ENCODE peak calls at places on chromosomes 11 and 22, in eight cellular contexts. One of them, this sample, is unnamed. For H3K4me1, the result is how much of the 10 kb centered on the place peaks cover.

GRCh38 chr11:70397983-70398833 is at the start of gene CTTN:
- DNase-seq in A549: peak
- DNase-seq in tibial nerve: peak
- DNase-seq in SK-N-SH: peak
- DNase-seq in transverse colon: peak
- DNase-seq in sigmoid colon: peak
- DNase-seq in stomach: peak
- DNase-seq in upper lobe of left lung: peak
- DNase-seq in this sample: peak

GRCh38 chr22:33851985-33852384 is 68.3 kb downstream of the LARGE1 start:
- DNase-seq in A549: no peak
- DNase-seq in tibial nerve: no peak
- DNase-seq in SK-N-SH: no peak
- DNase-seq in transverse colon: no peak
- DNase-seq in sigmoid colon: no peak
- DNase-seq in stomach: peak
- DNase-seq in upper lobe of left lung: no peak
- DNase-seq in this sample: no peak

GRCh38 chr22:30187726-30188407 is 58.7 kb downstream of the LIF start:
- DNase-seq in A549: no peak
- DNase-seq in tibial nerve: no peak
- DNase-seq in SK-N-SH: no peak
- DNase-seq in transverse colon: no peak
- DNase-seq in sigmoid colon: no peak
- DNase-seq in stomach: no peak
- DNase-seq in upper lobe of left lung: no peak
- DNase-seq in this sample: no peak

GRCh38 chr11:27089746-27090145 is 49.1 kb downstream of the BBOX1 start:
- DNase-seq in A549: no peak
- DNase-seq in tibial nerve: no peak
- DNase-seq in SK-N-SH: no peak
- DNase-seq in transverse colon: no peak
- DNase-seq in sigmoid colon: no peak
- DNase-seq in stomach: no peak
- DNase-seq in upper lobe of left lung: no peak
- DNase-seq in this sample: no peak

GRCh38 chr11:9577032-9577431 is 3.6 kb downstream of the WEE1 start:
- DNase-seq in A549: no peak
- DNase-seq in tibial nerve: no peak
- DNase-seq in SK-N-SH: no peak
- DNase-seq in transverse colon: no peak
- DNase-seq in sigmoid colon: no peak
- DNase-seq in stomach: no peak
- DNase-seq in upper lobe of left lung: no peak
- DNase-seq in this sample: no peak

GRCh38 chr11:59556883-59557205 is 45.5 kb downstream of the OR4D9 start:
- DNase-seq in A549: peak
- DNase-seq in tibial nerve: no peak
- DNase-seq in SK-N-SH: peak
- DNase-seq in transverse colon: no peak
- DNase-seq in sigmoid colon: no peak
- DNase-seq in stomach: no peak
- DNase-seq in upper lobe of left lung: no peak
- DNase-seq in this sample: no peak

GRCh38 chr22:19716829-19717105 is 2.5 kb downstream of the SEPTIN5 start:
- DNase-seq in A549: no peak
- DNase-seq in tibial nerve: no peak
- DNase-seq in SK-N-SH: no peak
- DNase-seq in transverse colon: no peak
- DNase-seq in sigmoid colon: no peak
- DNase-seq in stomach: no peak
- DNase-seq in upper lobe of left lung: no peak
- DNase-seq in this sample: peak

GRCh38 chr11:122618927-122619326 is 36.6 kb upstream of the UBASH3B start:
- DNase-seq in A549: no peak
- DNase-seq in tibial nerve: no peak
- DNase-seq in SK-N-SH: no peak
- DNase-seq in transverse colon: no peak
- DNase-seq in sigmoid colon: no peak
- DNase-seq in stomach: no peak
- DNase-seq in upper lobe of left lung: no peak
- DNase-seq in this sample: no peak

GRCh38 chr11:17898071-17898470 is 114.8 kb downstream of the SERGEF start:
- DNase-seq in A549: no peak
- DNase-seq in tibial nerve: no peak
- DNase-seq in SK-N-SH: no peak
- DNase-seq in transverse colon: no peak
- DNase-seq in sigmoid colon: no peak
- DNase-seq in stomach: no peak
- DNase-seq in upper lobe of left lung: no peak
- DNase-seq in this sample: no peak

DNA sequence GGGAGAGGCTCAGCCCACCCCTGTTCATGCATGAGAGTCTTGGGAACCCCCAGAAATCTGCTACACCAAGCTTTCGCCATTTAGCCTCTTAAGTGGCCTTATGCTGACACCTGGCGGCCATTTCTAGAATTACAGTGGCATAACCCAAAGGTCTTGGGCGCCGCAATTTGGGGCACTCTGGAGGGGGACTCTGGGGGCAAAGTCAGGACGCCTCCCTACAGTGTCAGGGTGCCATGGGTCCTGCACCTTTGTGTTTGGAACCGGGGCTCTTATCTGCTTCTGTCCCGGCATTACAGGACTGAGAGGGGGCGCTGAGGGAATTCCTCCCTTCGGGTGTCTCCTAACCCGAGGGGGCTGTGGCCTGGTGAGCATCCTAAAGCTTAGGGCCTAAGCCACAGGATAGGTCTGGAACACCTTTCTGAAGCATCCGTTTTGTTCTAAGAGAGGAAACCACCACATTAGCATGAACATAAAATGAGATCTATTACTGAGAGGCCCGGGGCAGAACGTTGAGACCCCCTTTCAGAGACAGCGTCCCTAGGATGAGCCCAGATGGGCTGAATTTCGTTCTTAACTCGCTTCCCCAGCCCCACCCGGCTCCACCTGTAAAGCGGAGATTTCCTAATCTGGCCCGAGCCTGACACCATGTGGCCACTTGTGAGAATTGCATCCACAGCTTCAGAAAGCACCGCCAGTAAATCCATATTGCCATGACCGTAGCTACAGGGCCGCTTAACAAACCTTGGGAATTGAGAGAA is 9.3 kb downstream of the INS start:
- DNase-seq in A549: peak
- DNase-seq in tibial nerve: peak
- DNase-seq in SK-N-SH: peak
- DNase-seq in transverse colon: peak
- DNase-seq in sigmoid colon: peak
- DNase-seq in stomach: peak
- DNase-seq in upper lobe of left lung: peak
- DNase-seq in this sample: peak
- H3K4me3 ChIP-seq in A549: no peak
- H3K4me3 ChIP-seq in tibial nerve: peak
- H3K4me3 ChIP-seq in SK-N-SH: peak
- H3K4me3 ChIP-seq in transverse colon: no peak
- H3K4me3 ChIP-seq in sigmoid colon: no peak
- H3K4me3 ChIP-seq in stomach: no peak
- H3K4me3 ChIP-seq in upper lobe of left lung: no peak
- H3K4me3 ChIP-seq in this sample: no peak

DNA sequence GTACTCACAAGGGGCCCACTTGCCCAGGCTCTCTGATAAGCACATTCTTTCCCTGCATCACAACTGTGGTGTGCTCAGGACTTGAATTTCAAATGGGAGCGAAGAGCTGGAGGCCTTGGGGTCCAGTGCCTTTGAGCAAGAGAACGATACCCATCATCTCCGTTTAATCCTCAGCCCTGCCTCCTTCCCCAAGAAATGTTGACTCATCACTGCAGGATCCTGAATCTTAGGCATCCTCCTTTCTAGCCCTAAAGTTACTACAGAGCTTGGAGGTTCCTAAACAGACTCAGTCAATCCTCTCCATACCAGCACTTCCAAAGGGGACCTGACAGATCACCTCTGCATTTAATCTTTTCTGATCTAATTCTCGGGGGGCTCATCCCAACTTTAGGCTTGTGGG is 3.8 kb upstream of the PRG2 start:
- DNase-seq in A549: no peak
- DNase-seq in tibial nerve: no peak
- DNase-seq in SK-N-SH: no peak
- DNase-seq in transverse colon: no peak
- DNase-seq in sigmoid colon: no peak
- DNase-seq in stomach: no peak
- DNase-seq in upper lobe of left lung: no peak
- DNase-seq in this sample: no peak
- TF ChIP-seq EP300 in A549: no peak
- TF ChIP-seq EP300 in tibial nerve: no peak
- TF ChIP-seq EP300 in SK-N-SH: no peak
- TF ChIP-seq EP300 in transverse colon: no peak
- TF ChIP-seq EP300 in sigmoid colon: no peak
- TF ChIP-seq EP300 in stomach: no peak
- TF ChIP-seq EP300 in upper lobe of left lung: no peak
- TF ChIP-seq EP300 in this sample: no peak

DNA sequence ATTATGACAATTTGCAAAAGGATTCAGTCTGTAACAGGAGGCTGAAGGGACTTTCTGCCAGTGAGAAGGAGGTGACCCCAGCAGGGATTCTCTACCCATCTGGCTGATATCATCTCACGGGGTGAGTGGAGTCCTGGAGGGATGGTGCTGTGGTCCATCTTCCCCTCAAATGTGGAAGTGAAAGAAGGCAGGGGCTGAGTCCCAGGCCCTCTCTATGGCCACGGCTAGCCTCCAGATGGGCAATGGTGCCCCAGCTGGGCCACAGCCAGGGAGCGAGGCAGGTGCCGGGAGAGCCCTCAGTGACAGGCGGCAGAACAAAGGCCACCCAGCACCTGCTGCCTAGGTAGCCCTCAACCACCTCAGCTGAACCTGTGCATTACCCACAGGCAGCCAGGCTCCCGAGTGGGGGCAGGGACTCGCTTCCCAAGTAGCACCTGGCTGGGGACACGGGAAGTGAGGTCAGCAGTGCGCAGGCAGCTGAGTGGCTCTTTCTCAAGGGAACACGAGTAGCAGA is 6.7 kb downstream of the NECTIN1 start:
- DNase-seq in A549: no peak
- DNase-seq in tibial nerve: no peak
- DNase-seq in SK-N-SH: no peak
- DNase-seq in transverse colon: peak
- DNase-seq in sigmoid colon: no peak
- DNase-seq in stomach: peak
- DNase-seq in upper lobe of left lung: no peak
- DNase-seq in this sample: no peak
- H3K4me1 ChIP-seq in A549: under half
- H3K4me1 ChIP-seq in tibial nerve: under half
- H3K4me1 ChIP-seq in SK-N-SH: under half
- H3K4me1 ChIP-seq in transverse colon: under half
- H3K4me1 ChIP-seq in sigmoid colon: under half
- H3K4me1 ChIP-seq in stomach: under half
- H3K4me1 ChIP-seq in upper lobe of left lung: under half
- H3K4me1 ChIP-seq in this sample: under half

GRCh38 chr22:49052560-49052959 is 775.1 kb downstream of the BRD1 start:
- DNase-seq in A549: no peak
- DNase-seq in tibial nerve: no peak
- DNase-seq in SK-N-SH: no peak
- DNase-seq in transverse colon: no peak
- DNase-seq in sigmoid colon: no peak
- DNase-seq in stomach: no peak
- DNase-seq in upper lobe of left lung: no peak
- DNase-seq in this sample: no peak
- H3K4me3 ChIP-seq in A549: no peak
- H3K4me3 ChIP-seq in tibial nerve: peak
- H3K4me3 ChIP-seq in SK-N-SH: no peak
- H3K4me3 ChIP-seq in transverse colon: peak
- H3K4me3 ChIP-seq in sigmoid colon: peak
- H3K4me3 ChIP-seq in stomach: peak
- H3K4me3 ChIP-seq in upper lobe of left lung: peak
- H3K4me3 ChIP-seq in this sample: peak

GRCh38 chr11:95149659-95150294 is 60.1 kb downstream of the ENDOD1 start:
- DNase-seq in A549: no peak
- DNase-seq in tibial nerve: no peak
- DNase-seq in SK-N-SH: no peak
- DNase-seq in transverse colon: peak
- DNase-seq in sigmoid colon: peak
- DNase-seq in stomach: peak
- DNase-seq in upper lobe of left lung: peak
- DNase-seq in this sample: peak
- TF ChIP-seq EP300 in A549: no peak
- TF ChIP-seq EP300 in tibial nerve: no peak
- TF ChIP-seq EP300 in SK-N-SH: no peak
- TF ChIP-seq EP300 in transverse colon: no peak
- TF ChIP-seq EP300 in sigmoid colon: no peak
- TF ChIP-seq EP300 in stomach: no peak
- TF ChIP-seq EP300 in upper lobe of left lung: no peak
- TF ChIP-seq EP300 in this sample: no peak

DNA sequence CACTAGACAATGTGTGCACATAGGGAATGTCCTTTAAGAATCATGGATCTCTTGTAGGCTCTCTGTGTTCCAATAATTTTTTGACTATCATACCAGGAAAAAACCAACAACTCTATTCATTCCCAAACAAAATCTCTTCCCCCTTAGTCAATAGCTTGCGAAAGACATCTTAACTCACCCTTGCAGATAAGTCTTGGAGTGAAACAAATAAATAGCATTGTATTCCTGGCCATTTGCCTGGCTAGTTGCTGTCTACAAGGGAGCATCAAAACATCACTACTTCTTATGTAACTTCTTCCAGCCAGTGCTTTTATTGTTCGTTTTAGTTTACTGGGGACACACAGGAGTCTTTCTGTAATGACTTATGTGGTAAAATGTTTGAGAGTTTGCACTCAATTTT is 29.4 kb downstream of the SCN3B start:
- DNase-seq in A549: no peak
- DNase-seq in tibial nerve: no peak
- DNase-seq in SK-N-SH: no peak
- DNase-seq in transverse colon: no peak
- DNase-seq in sigmoid colon: no peak
- DNase-seq in stomach: no peak
- DNase-seq in upper lobe of left lung: no peak
- DNase-seq in this sample: no peak
- H3K4me1 ChIP-seq in A549: under half
- H3K4me1 ChIP-seq in tibial nerve: under half
- H3K4me1 ChIP-seq in SK-N-SH: under half
- H3K4me1 ChIP-seq in transverse colon: under half
- H3K4me1 ChIP-seq in sigmoid colon: under half
- H3K4me1 ChIP-seq in stomach: under half
- H3K4me1 ChIP-seq in upper lobe of left lung: under half
- H3K4me1 ChIP-seq in this sample: under half